ENCODE peak calls at places on chromosomes 5 and 9, in six cellular contexts. N is gastrocnemius medialis, H is A549, E is adrenal gland, M is spleen, Q is Peyer's patch. I is an unnamed sample.

GRCh38 chr5:179258001-179258921 is 87.0 kb downstream of the ADAMTS2 start:
- DNase-seq in N (no peak), H (no peak), E (no peak), M (peak), Q (peak), I (no peak)

GRCh38 chr5:178279723-178280438 is 47.3 kb upstream of the PHYKPL start:
- DNase-seq in N (peak), H (peak), E (peak), M (peak), Q (peak), I (peak)

GRCh38 chr5:96493189-96493790 is 60.2 kb upstream of the PCSK1 start:
- DNase-seq in N (no peak), H (peak), E (no peak), M (no peak), Q (no peak), I (no peak)

GRCh38 chr9:107577140-107577776 is 87.7 kb upstream of the KLF4 start:
- DNase-seq in N (no peak), H (no peak), E (no peak), M (no peak), Q (no peak), I (no peak)

GRCh38 chr5:13941468-13941867 is 3.0 kb downstream of the DNAH5 start:
- DNase-seq in N (no peak), H (no peak), E (no peak), M (no peak), Q (no peak), I (no peak)

GRCh38 chr5:78819707-78820106 is 165.4 kb downstream of the ARSB start:
- DNase-seq in N (no peak), H (no peak), E (no peak), M (no peak), Q (no peak), I (no peak)

GRCh38 chr5:135029468-135030122 is 4.4 kb downstream of the PITX1 start:
- DNase-seq in N (no peak), H (no peak), E (no peak), M (no peak), Q (no peak), I (no peak)

GRCh38 chr9:95981741-95982390 is 106.4 kb downstream of the ERCC6L2 start:
- DNase-seq in N (no peak), H (no peak), E (no peak), M (no peak), Q (no peak), I (no peak)

GRCh38 chr9:6889868-6890267 is 132.1 kb downstream of the KDM4C start:
- DNase-seq in N (no peak), H (no peak), E (no peak), M (no peak), Q (no peak), I (no peak)

GRCh38 chr9:127445851-127446719 is 5.1 kb downstream of the RPL12 start:
- DNase-seq in N (no peak), H (peak), E (no peak), M (no peak), Q (no peak), I (no peak)

GRCh38 chr5:67115238-67115637 is 81.4 kb downstream of the CD180 start:
- DNase-seq in N (no peak), H (no peak), E (no peak), M (no peak), Q (no peak), I (no peak)

GRCh38 chr5:126970517-126971017 is 59.8 kb downstream of the MARCHF3 start:
- DNase-seq in N (no peak), H (no peak), E (no peak), M (no peak), Q (no peak), I (no peak)

GRCh38 chr5:83265318-83265717 is 188.0 kb downstream of the XRCC4 start:
- DNase-seq in N (no peak), H (peak), E (no peak), M (no peak), Q (no peak), I (no peak)

GRCh38 chr9:76445976-76446375 is 13.0 kb upstream of the GCNT1 start:
- DNase-seq in N (no peak), H (no peak), E (no peak), M (no peak), Q (no peak), I (no peak)

GRCh38 chr9:124390812-124391658 is 24.2 kb downstream of the PSMB7 start:
- DNase-seq in N (no peak), H (peak), E (no peak), M (no peak), Q (no peak), I (no peak)

GRCh38 chr9:135698767-135699166 is 514 bp downstream of the SOHLH1 start:
- DNase-seq in N (no peak), H (no peak), E (no peak), M (no peak), Q (no peak), I (no peak)

GRCh38 chr5:4581289-4581688 is 558.8 kb upstream of the ADAMTS16 start:
- DNase-seq in N (no peak), H (no peak), E (no peak), M (peak), Q (no peak), I (no peak)

GRCh38 chr5:96807099-96807654 is 568 bp downstream of the ERAP1 start:
- DNase-seq in N (peak), H (peak), E (peak), M (peak), Q (peak), I (peak)

GRCh38 chr5:95081500-95082355 is 203.2 kb downstream of the MCTP1 start:
- DNase-seq in N (peak), H (peak), E (peak), M (peak), Q (peak), I (no peak)

GRCh38 chr9:17082343-17082742 is 52.5 kb upstream of the CNTLN start:
- DNase-seq in N (no peak), H (peak), E (peak), M (no peak), Q (no peak), I (no peak)

GRCh38 chr5:179409806-179410205 is 64.5 kb upstream of the ADAMTS2 start:
- DNase-seq in N (no peak), H (no peak), E (no peak), M (no peak), Q (no peak), I (no peak)

GRCh38 chr5:441996-442334 is 1.0 kb upstream of the EXOC3 start:
- DNase-seq in N (no peak), H (no peak), E (no peak), M (no peak), Q (no peak), I (no peak)

GRCh38 chr5:139403787-139404483 is at the start of gene SPATA24:
- DNase-seq in N (peak), H (peak), E (peak), M (peak), Q (peak), I (peak)
- TF ChIP-seq POLR2A in N (peak), H (peak), E (peak), M (peak), Q (peak), I (peak)

GRCh38 chr9:33919276-33919897 is 102.4 kb downstream of the UBE2R2 start:
- DNase-seq in N (no peak), H (no peak), E (no peak), M (no peak), Q (no peak), I (no peak)
- TF ChIP-seq POLR2A in N (no peak), H (no peak), E (no peak), M (no peak), Q (no peak), I (no peak)

GRCh38 chr9:136859821-136860269 is 6.3 kb downstream of the EDF1 start:
- DNase-seq in N (no peak), H (no peak), E (peak), M (peak), Q (peak), I (no peak)
- TF ChIP-seq POLR2A in N (no peak), H (no peak), E (no peak), M (no peak), Q (no peak), I (no peak)

DNA sequence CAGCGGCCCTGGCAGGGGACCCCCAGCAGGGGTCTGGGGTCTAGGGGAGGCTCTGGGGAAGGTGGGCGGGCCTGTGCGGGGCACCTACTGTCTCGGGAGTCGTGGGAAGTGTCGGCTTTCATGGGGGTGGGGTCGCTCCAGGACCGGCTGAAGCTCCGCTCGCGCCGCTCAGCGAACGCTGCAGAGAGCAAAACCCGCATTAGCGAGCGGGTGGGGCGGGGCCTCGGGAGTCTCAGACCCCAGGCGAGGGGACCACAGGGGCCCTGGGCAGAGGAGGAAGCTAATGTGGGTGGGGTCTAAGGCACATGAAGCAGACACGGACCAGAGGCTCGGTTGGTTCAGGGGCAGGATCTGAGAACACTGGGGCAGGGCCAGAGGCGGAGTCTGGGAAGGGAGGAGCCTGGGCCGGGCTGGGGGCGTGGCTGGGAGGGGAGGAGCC is 5.5 kb downstream of the NSMF start:
- DNase-seq in N (peak), H (peak), E (peak), M (peak), Q (peak), I (peak)
- TF ChIP-seq POLR2A in N (no peak), H (no peak), E (no peak), M (no peak), Q (no peak), I (no peak)

I was measured in GM12891.